ENCODE peak calls at places on chromosomes 11 and 22, in seven cellular contexts. One of them, this sample, is unnamed.

GRCh38 chr11:35911616-35912165 is 32.2 kb upstream of the LDLRAD3 start:
- DNase-seq in stimulated activated CD8-positive, alpha-beta memory T cell treated with anti-CD3 and anti-CD28 coated beads, Interleukin-7, amount 100 ng/mL, for 48 hours: no peak
- DNase-seq in NCI-H2081: no peak
- DNase-seq in epithelial cell of esophagus: no peak
- DNase-seq in brain microvascular endothelial cell: no peak
- DNase-seq in HT-29: no peak
- DNase-seq in stimulated activated CD4-positive, alpha-beta T cell treated with anti-CD3 and anti-CD28 coated beads, Interleukin-2, amount 100 ng/mL, for 48 hours: no peak
- DNase-seq in this sample: no peak

GRCh38 chr22:30885001-30885366 is 83.6 kb downstream of the MORC2 start:
- DNase-seq in NCI-H2081: no peak
- DNase-seq in epithelial cell of esophagus: no peak
- DNase-seq in HT-29: no peak
- DNase-seq in stimulated activated CD4-positive, alpha-beta T cell treated with anti-CD3 and anti-CD28 coated beads, Interleukin-2, amount 100 ng/mL, for 48 hours: no peak
- DNase-seq in brain microvascular endothelial cell: no peak
- DNase-seq in stimulated activated CD8-positive, alpha-beta memory T cell treated with anti-CD3 and anti-CD28 coated beads, Interleukin-7, amount 100 ng/mL, for 48 hours: no peak
- DNase-seq in this sample: no peak

GRCh38 chr22:30205281-30206115 is 41.1 kb downstream of the LIF start:
- DNase-seq in stimulated activated CD8-positive, alpha-beta memory T cell treated with anti-CD3 and anti-CD28 coated beads, Interleukin-7, amount 100 ng/mL, for 48 hours: no peak
- DNase-seq in epithelial cell of esophagus: peak
- DNase-seq in HT-29: no peak
- DNase-seq in stimulated activated CD4-positive, alpha-beta T cell treated with anti-CD3 and anti-CD28 coated beads, Interleukin-2, amount 100 ng/mL, for 48 hours: no peak
- DNase-seq in brain microvascular endothelial cell: peak
- DNase-seq in NCI-H2081: no peak
- DNase-seq in this sample: no peak

GRCh38 chr22:30305519-30305905 is 16.2 kb upstream of the CASTOR1 start:
- DNase-seq in HT-29: peak
- DNase-seq in stimulated activated CD8-positive, alpha-beta memory T cell treated with anti-CD3 and anti-CD28 coated beads, Interleukin-7, amount 100 ng/mL, for 48 hours: no peak
- DNase-seq in NCI-H2081: no peak
- DNase-seq in epithelial cell of esophagus: no peak
- DNase-seq in stimulated activated CD4-positive, alpha-beta T cell treated with anti-CD3 and anti-CD28 coated beads, Interleukin-2, amount 100 ng/mL, for 48 hours: no peak
- DNase-seq in brain microvascular endothelial cell: no peak
- DNase-seq in this sample: no peak

GRCh38 chr11:128498846-128499245 is 88.5 kb downstream of the ETS1 start:
- DNase-seq in epithelial cell of esophagus: no peak
- DNase-seq in stimulated activated CD4-positive, alpha-beta T cell treated with anti-CD3 and anti-CD28 coated beads, Interleukin-2, amount 100 ng/mL, for 48 hours: no peak
- DNase-seq in NCI-H2081: no peak
- DNase-seq in HT-29: no peak
- DNase-seq in brain microvascular endothelial cell: peak
- DNase-seq in stimulated activated CD8-positive, alpha-beta memory T cell treated with anti-CD3 and anti-CD28 coated beads, Interleukin-7, amount 100 ng/mL, for 48 hours: no peak
- DNase-seq in this sample: no peak

GRCh38 chr11:77299528-77299993 is 1.9 kb downstream of the GDPD4 start:
- DNase-seq in HT-29: peak
- DNase-seq in epithelial cell of esophagus: peak
- DNase-seq in NCI-H2081: peak
- DNase-seq in stimulated activated CD8-positive, alpha-beta memory T cell treated with anti-CD3 and anti-CD28 coated beads, Interleukin-7, amount 100 ng/mL, for 48 hours: no peak
- DNase-seq in brain microvascular endothelial cell: no peak
- DNase-seq in stimulated activated CD4-positive, alpha-beta T cell treated with anti-CD3 and anti-CD28 coated beads, Interleukin-2, amount 100 ng/mL, for 48 hours: no peak
- DNase-seq in this sample: no peak

GRCh38 chr11:95682552-95682951 is 107.0 kb downstream of the FAM76B start:
- DNase-seq in stimulated activated CD4-positive, alpha-beta T cell treated with anti-CD3 and anti-CD28 coated beads, Interleukin-2, amount 100 ng/mL, for 48 hours: no peak
- DNase-seq in NCI-H2081: no peak
- DNase-seq in stimulated activated CD8-positive, alpha-beta memory T cell treated with anti-CD3 and anti-CD28 coated beads, Interleukin-7, amount 100 ng/mL, for 48 hours: no peak
- DNase-seq in brain microvascular endothelial cell: peak
- DNase-seq in epithelial cell of esophagus: peak
- DNase-seq in HT-29: no peak
- DNase-seq in this sample: no peak

GRCh38 chr11:20443596-20443995 is 56.1 kb downstream of the PRMT3 start:
- DNase-seq in stimulated activated CD4-positive, alpha-beta T cell treated with anti-CD3 and anti-CD28 coated beads, Interleukin-2, amount 100 ng/mL, for 48 hours: no peak
- DNase-seq in brain microvascular endothelial cell: no peak
- DNase-seq in NCI-H2081: no peak
- DNase-seq in stimulated activated CD8-positive, alpha-beta memory T cell treated with anti-CD3 and anti-CD28 coated beads, Interleukin-7, amount 100 ng/mL, for 48 hours: no peak
- DNase-seq in HT-29: peak
- DNase-seq in epithelial cell of esophagus: peak
- DNase-seq in this sample: no peak

GRCh38 chr11:2932850-2933251 is 3.6 kb upstream of the PHLDA2 start:
- DNase-seq in NCI-H2081: no peak
- DNase-seq in stimulated activated CD8-positive, alpha-beta memory T cell treated with anti-CD3 and anti-CD28 coated beads, Interleukin-7, amount 100 ng/mL, for 48 hours: no peak
- DNase-seq in brain microvascular endothelial cell: peak
- DNase-seq in epithelial cell of esophagus: peak
- DNase-seq in HT-29: peak
- DNase-seq in stimulated activated CD4-positive, alpha-beta T cell treated with anti-CD3 and anti-CD28 coated beads, Interleukin-2, amount 100 ng/mL, for 48 hours: no peak
- DNase-seq in this sample: no peak